ENCODE peak calls at places on chromosomes 11 and 22, in ten cellular contexts. Z is stomach, F is left ventricle myocardium inferior, U is GM12865, L is AG04450, K is tibial artery, P is AG09309, J is GM20000, D is cardiac fibroblast, N is endothelial cell of umbilical vein. R is an unnamed sample.

GRCh38 chr11:108432783-108433182 is 34.5 kb downstream of the C11orf65 start:
- DNase-seq in P (no peak), F (no peak), K (no peak), U (no peak), Z (no peak), D (no peak), L (no peak), N (no peak), J (no peak), R (no peak)

GRCh38 chr11:44004452-44004833 is 43.3 kb upstream of the ACCSL start:
- DNase-seq in Z (peak), P (no peak), U (no peak), J (no peak), L (no peak), D (no peak), K (peak), N (no peak), F (no peak), R (no peak)

GRCh38 chr11:2703487-2704141 is 3.8 kb upstream of the KCNQ1OT1 start:
- DNase-seq in Z (no peak), P (no peak), J (no peak), N (no peak), F (peak), K (no peak), D (no peak), U (no peak), L (no peak), R (no peak)

GRCh38 chr11:8258289-8258688 is 5.4 kb downstream of the LMO1 start:
- DNase-seq in L (no peak), K (peak), F (no peak), U (no peak), J (no peak), D (no peak), P (no peak), N (no peak), Z (peak), R (no peak)

GRCh38 chr11:34416746-34417145 is 22.0 kb upstream of the CAT start:
- DNase-seq in N (no peak), L (no peak), D (peak), J (no peak), K (no peak), Z (no peak), P (no peak), F (no peak), U (no peak), R (no peak)

GRCh38 chr11:46446343-46446751 is 54.8 kb upstream of the CHRM4 start:
- DNase-seq in J (no peak), Z (no peak), L (no peak), F (no peak), N (peak), D (peak), U (peak), P (no peak), K (no peak), R (no peak)

GRCh38 chr11:67002921-67003411 is 20.0 kb upstream of the SYT12 start:
- DNase-seq in N (no peak), P (no peak), J (no peak), L (no peak), D (no peak), U (no peak), Z (no peak), K (no peak), F (no peak), R (no peak)

GRCh38 chr11:6319879-6320410 is 356 bp downstream of the CAVIN3 start:
- DNase-seq in K (peak), N (peak), P (peak), J (peak), D (peak), Z (peak), L (peak), U (peak), F (peak), R (peak)

GRCh38 chr11:3154001-3154599 is 11.0 kb downstream of the OSBPL5 start:
- DNase-seq in Z (no peak), D (no peak), K (no peak), F (peak), P (no peak), N (no peak), J (no peak), L (no peak), U (no peak), R (no peak)

GRCh38 chr22:46436595-46437163 is 100.7 kb downstream of the CELSR1 start:
- DNase-seq in D (peak), P (no peak), U (no peak), J (no peak), N (no peak), Z (no peak), L (no peak), K (no peak), F (no peak), R (no peak)

GRCh38 chr11:134033696-134034491 is 35.0 kb upstream of the JAM3 start:
- DNase-seq in J (peak), U (peak), D (peak), F (peak), Z (peak), N (peak), P (peak), K (peak), L (peak), R (peak)

GRCh38 chr11:32071811-32072210 is 19.1 kb upstream of the RCN1 start:
- DNase-seq in J (no peak), U (no peak), P (peak), N (peak), L (no peak), D (peak), K (no peak), F (no peak), Z (no peak), R (peak)

GRCh38 chr11:130478204-130478701 is 29.8 kb downstream of the ADAMTS15 start:
- DNase-seq in K (peak), N (peak), Z (peak), J (peak), P (peak), F (peak), D (peak), U (no peak), L (peak), R (peak)

GRCh38 chr11:134758342-134758931 is 346.4 kb upstream of the B3GAT1 start:
- DNase-seq in J (no peak), K (no peak), U (no peak), P (no peak), L (no peak), N (no peak), F (no peak), Z (no peak), D (no peak), R (no peak)

GRCh38 chr11:33701831-33702230 is 1.2 kb upstream of the C11orf91 start:
- DNase-seq in K (no peak), N (peak), Z (peak), L (no peak), J (no peak), D (peak), U (no peak), F (no peak), P (no peak), R (peak)

GRCh38 chr22:48444320-48445112 is 1383.2 kb downstream of the BRD1 start:
- DNase-seq in U (peak), L (no peak), Z (no peak), N (no peak), J (peak), K (no peak), F (no peak), D (no peak), P (no peak), R (no peak)

GRCh38 chr11:119990306-119991021 is 147.4 kb downstream of the TRIM29 start:
- DNase-seq in L (no peak), D (peak), F (peak), J (no peak), K (no peak), Z (peak), U (no peak), P (no peak), N (no peak), R (no peak)

DNA sequence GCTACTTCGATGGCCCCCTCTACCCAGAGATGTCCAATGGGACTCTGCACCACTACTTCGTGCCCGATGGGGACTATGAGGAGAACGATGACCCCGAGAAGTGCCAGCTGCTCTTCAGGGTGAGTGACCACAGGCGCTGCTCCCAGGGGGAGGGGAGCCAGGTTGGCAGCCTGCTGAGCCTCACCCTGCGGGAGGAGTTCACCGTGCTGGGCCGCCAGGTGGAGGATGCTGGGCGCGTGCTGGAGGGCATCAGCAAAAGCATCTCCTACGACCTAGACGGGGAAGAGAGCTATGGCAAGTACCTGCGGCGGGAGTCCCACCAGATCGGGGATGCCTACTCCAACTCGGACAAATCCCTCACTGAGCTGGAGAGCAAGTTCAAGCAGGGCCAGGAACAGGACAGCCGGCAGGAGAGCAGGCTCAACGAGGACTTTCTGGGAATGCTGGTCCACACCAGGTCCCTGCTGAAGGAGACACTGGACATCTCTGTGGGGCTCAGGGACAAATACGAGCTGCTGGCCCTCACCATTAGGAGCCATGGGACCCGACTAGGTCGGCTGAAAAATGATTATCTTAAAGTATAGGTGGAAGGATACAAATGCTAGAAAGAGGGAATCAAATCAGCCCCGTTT is 783 bp downstream of the FIBIN start:
- DNase-seq in N (no peak), U (no peak), F (no peak), L (no peak), K (no peak), J (no peak), Z (no peak), P (no peak), D (no peak), R (peak)
- TF ChIP-seq CTCF in N (no peak), U (no peak), F (no peak), L (no peak), K (peak), J (no peak), Z (no peak), P (no peak), D (no peak), R (no peak)

GRCh38 chr22:19490628-19491230 is 11.0 kb downstream of the CDC45 start:
- DNase-seq in P (no peak), F (no peak), L (no peak), Z (no peak), U (no peak), K (no peak), N (no peak), J (no peak), D (no peak), R (no peak)

GRCh38 chr22:19488285-19488684 is 8.6 kb downstream of the CDC45 start:
- DNase-seq in U (no peak), Z (no peak), N (no peak), P (no peak), J (no peak), F (no peak), L (no peak), K (no peak), D (no peak), R (no peak)

GRCh38 chr22:19492504-19493174 is 12.9 kb downstream of the CDC45 start:
- DNase-seq in Z (no peak), P (no peak), J (no peak), D (no peak), N (no peak), K (no peak), L (no peak), U (no peak), F (no peak), R (no peak)

GRCh38 chr22:19494001-19494560 is 14.4 kb downstream of the CDC45 start:
- DNase-seq in F (no peak), D (no peak), U (no peak), J (no peak), Z (no peak), N (no peak), L (no peak), P (no peak), K (no peak), R (no peak)

GRCh38 chr22:19488884-19489843 is 9.4 kb downstream of the CDC45 start:
- DNase-seq in Z (no peak), J (no peak), D (peak), K (no peak), U (no peak), L (no peak), F (no peak), P (no peak), N (peak), R (no peak)
- TF ChIP-seq CTCF in Z (no peak), J (no peak), D (no peak), K (no peak), U (no peak), L (peak), F (peak), P (no peak), N (no peak), R (no peak)

GRCh38 chr11:19953909-19954308 is 206.4 kb downstream of the DBX1 start:
- DNase-seq in Z (no peak), D (peak), F (no peak), L (peak), P (peak), K (no peak), U (no peak), J (no peak), N (peak), R (peak)
- TF ChIP-seq CTCF in Z (peak), D (peak), F (peak), L (peak), P (peak), K (peak), U (no peak), J (no peak), N (peak), R (peak)

GRCh38 chr11:92149996-92150395 is 74.6 kb upstream of the FAT3 start:
- DNase-seq in N (no peak), J (no peak), L (no peak), U (no peak), Z (no peak), K (no peak), F (no peak), P (no peak), D (no peak), R (no peak)

GRCh38 chr11:92154611-92155010 is 70.0 kb upstream of the FAT3 start:
- DNase-seq in L (no peak), U (no peak), F (no peak), D (no peak), J (no peak), K (no peak), Z (no peak), P (no peak), N (no peak), R (no peak)

GRCh38 chr11:92153542-92153941 is 71.1 kb upstream of the FAT3 start:
- DNase-seq in U (no peak), L (no peak), K (no peak), D (no peak), P (no peak), Z (no peak), F (no peak), J (no peak), N (no peak), R (no peak)

DNA sequence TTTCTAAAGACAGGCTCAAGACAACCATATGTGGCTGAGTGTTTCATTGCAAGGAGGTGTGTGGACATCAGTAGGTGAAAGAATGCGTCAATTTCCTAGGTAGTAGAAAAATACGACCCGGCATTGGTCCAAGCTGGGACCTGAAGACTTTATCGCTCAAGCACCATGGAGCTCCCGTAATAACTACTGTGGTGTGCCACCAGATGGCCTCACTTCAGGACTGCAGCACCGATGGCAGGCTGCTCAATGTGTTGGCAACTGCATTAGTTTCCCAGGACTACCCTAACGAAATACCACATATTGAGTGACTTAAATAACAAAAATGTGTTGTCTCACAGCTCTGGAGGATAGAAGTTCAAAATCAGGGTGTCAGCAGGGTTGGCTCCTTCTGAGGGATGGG is 72.4 kb upstream of the FAT3 start:
- DNase-seq in P (no peak), F (no peak), D (no peak), U (no peak), Z (no peak), N (no peak), J (no peak), K (no peak), L (no peak), R (no peak)
- TF ChIP-seq CTCF in P (no peak), F (no peak), D (no peak), U (no peak), Z (no peak), N (no peak), J (no peak), K (no peak), L (peak), R (no peak)

GRCh38 chr22:37674951-37675929 is at the start of gene LGALS1:
- DNase-seq in J (peak), K (peak), Z (peak), F (peak), U (peak), P (peak), D (peak), L (peak), N (peak), R (peak)
- TF ChIP-seq CTCF in J (no peak), K (no peak), Z (no peak), F (peak), U (no peak), P (peak), D (peak), L (peak), N (no peak), R (no peak)